ENCODE peak calls at places on chromosome 7, in five cellular contexts. One of them, this sample, is unnamed.

GRCh38 chr7:51354897-51355296 is 38.3 kb upstream of the COBL start:
- DNase-seq in stimulated activated CD8-positive, alpha-beta memory T cell treated with anti-CD3 and anti-CD28 coated beads, Interleukin-12 subunit alpha, Interleukin-12 subunit beta, amount 100 ng/mL, for 4 hours: no peak
- DNase-seq in K562: no peak
- DNase-seq in activated CD4-positive, alpha-beta T cell treated with anti-CD3 and anti-CD28 coated beads for 48 hours: peak; percentile 5
- DNase-seq in upper lobe of right lung: no peak
- DNase-seq in this sample: no peak

GRCh38 chr7:111763221-111763791 is 201.0 kb upstream of the IMMP2L start:
- DNase-seq in stimulated activated CD8-positive, alpha-beta memory T cell treated with anti-CD3 and anti-CD28 coated beads, Interleukin-12 subunit alpha, Interleukin-12 subunit beta, amount 100 ng/mL, for 4 hours: no peak
- DNase-seq in K562: no peak
- DNase-seq in activated CD4-positive, alpha-beta T cell treated with anti-CD3 and anti-CD28 coated beads for 48 hours: no peak
- DNase-seq in upper lobe of right lung: no peak
- DNase-seq in this sample: no peak

GRCh38 chr7:73969991-73970390 is 58.0 kb upstream of the ELN start:
- DNase-seq in stimulated activated CD8-positive, alpha-beta memory T cell treated with anti-CD3 and anti-CD28 coated beads, Interleukin-12 subunit alpha, Interleukin-12 subunit beta, amount 100 ng/mL, for 4 hours: no peak
- DNase-seq in K562: no peak
- DNase-seq in activated CD4-positive, alpha-beta T cell treated with anti-CD3 and anti-CD28 coated beads for 48 hours: no peak
- DNase-seq in upper lobe of right lung: peak; percentile 12
- DNase-seq in this sample: no peak

GRCh38 chr7:32043688-32044087 is 26.5 kb downstream of the PDE1C start:
- DNase-seq in stimulated activated CD8-positive, alpha-beta memory T cell treated with anti-CD3 and anti-CD28 coated beads, Interleukin-12 subunit alpha, Interleukin-12 subunit beta, amount 100 ng/mL, for 4 hours: no peak
- DNase-seq in K562: no peak
- DNase-seq in activated CD4-positive, alpha-beta T cell treated with anti-CD3 and anti-CD28 coated beads for 48 hours: no peak
- DNase-seq in upper lobe of right lung: no peak
- DNase-seq in this sample: no peak

GRCh38 chr7:128299109-128299514 is 44.6 kb downstream of the RBM28 start:
- DNase-seq in stimulated activated CD8-positive, alpha-beta memory T cell treated with anti-CD3 and anti-CD28 coated beads, Interleukin-12 subunit alpha, Interleukin-12 subunit beta, amount 100 ng/mL, for 4 hours: no peak
- DNase-seq in K562: no peak
- DNase-seq in activated CD4-positive, alpha-beta T cell treated with anti-CD3 and anti-CD28 coated beads for 48 hours: no peak
- DNase-seq in upper lobe of right lung: no peak
- DNase-seq in this sample: no peak

GRCh38 chr7:106110238-106110560 is 1.9 kb downstream of the SYPL1 start:
- DNase-seq in stimulated activated CD8-positive, alpha-beta memory T cell treated with anti-CD3 and anti-CD28 coated beads, Interleukin-12 subunit alpha, Interleukin-12 subunit beta, amount 100 ng/mL, for 4 hours: no peak
- DNase-seq in K562: no peak
- DNase-seq in activated CD4-positive, alpha-beta T cell treated with anti-CD3 and anti-CD28 coated beads for 48 hours: no peak
- DNase-seq in upper lobe of right lung: no peak
- DNase-seq in this sample: no peak

GRCh38 chr7:138001529-138002095 is at the start of gene CREB3L2:
- DNase-seq in stimulated activated CD8-positive, alpha-beta memory T cell treated with anti-CD3 and anti-CD28 coated beads, Interleukin-12 subunit alpha, Interleukin-12 subunit beta, amount 100 ng/mL, for 4 hours: peak; percentile 32
- DNase-seq in K562: peak; percentile 57
- DNase-seq in activated CD4-positive, alpha-beta T cell treated with anti-CD3 and anti-CD28 coated beads for 48 hours: peak; percentile 77
- DNase-seq in upper lobe of right lung: peak; percentile 90
- DNase-seq in this sample: peak; percentile 44

GRCh38 chr7:153320728-153321127 is 561.2 kb downstream of the ACTR3B start:
- DNase-seq in stimulated activated CD8-positive, alpha-beta memory T cell treated with anti-CD3 and anti-CD28 coated beads, Interleukin-12 subunit alpha, Interleukin-12 subunit beta, amount 100 ng/mL, for 4 hours: no peak
- DNase-seq in K562: no peak
- DNase-seq in activated CD4-positive, alpha-beta T cell treated with anti-CD3 and anti-CD28 coated beads for 48 hours: no peak
- DNase-seq in upper lobe of right lung: no peak
- DNase-seq in this sample: no peak

GRCh38 chr7:83876593-83876992 is 227.7 kb upstream of the SEMA3E start:
- DNase-seq in stimulated activated CD8-positive, alpha-beta memory T cell treated with anti-CD3 and anti-CD28 coated beads, Interleukin-12 subunit alpha, Interleukin-12 subunit beta, amount 100 ng/mL, for 4 hours: no peak
- DNase-seq in K562: no peak
- DNase-seq in activated CD4-positive, alpha-beta T cell treated with anti-CD3 and anti-CD28 coated beads for 48 hours: no peak
- DNase-seq in upper lobe of right lung: no peak
- DNase-seq in this sample: no peak

GRCh38 chr7:80921130-80921529 is 2.3 kb upstream of the SEMA3C start:
- DNase-seq in stimulated activated CD8-positive, alpha-beta memory T cell treated with anti-CD3 and anti-CD28 coated beads, Interleukin-12 subunit alpha, Interleukin-12 subunit beta, amount 100 ng/mL, for 4 hours: no peak
- DNase-seq in K562: no peak
- DNase-seq in activated CD4-positive, alpha-beta T cell treated with anti-CD3 and anti-CD28 coated beads for 48 hours: no peak
- DNase-seq in upper lobe of right lung: no peak
- DNase-seq in this sample: no peak

GRCh38 chr7:31642681-31643115 is 44.3 kb upstream of the PPP1R17 start:
- DNase-seq in stimulated activated CD8-positive, alpha-beta memory T cell treated with anti-CD3 and anti-CD28 coated beads, Interleukin-12 subunit alpha, Interleukin-12 subunit beta, amount 100 ng/mL, for 4 hours: no peak
- DNase-seq in K562: no peak
- DNase-seq in activated CD4-positive, alpha-beta T cell treated with anti-CD3 and anti-CD28 coated beads for 48 hours: no peak
- DNase-seq in upper lobe of right lung: no peak
- DNase-seq in this sample: no peak

GRCh38 chr7:110386914-110387313 is 704.0 kb upstream of the LRRN3 start:
- DNase-seq in stimulated activated CD8-positive, alpha-beta memory T cell treated with anti-CD3 and anti-CD28 coated beads, Interleukin-12 subunit alpha, Interleukin-12 subunit beta, amount 100 ng/mL, for 4 hours: no peak
- DNase-seq in K562: no peak
- DNase-seq in activated CD4-positive, alpha-beta T cell treated with anti-CD3 and anti-CD28 coated beads for 48 hours: no peak
- DNase-seq in upper lobe of right lung: no peak
- DNase-seq in this sample: no peak

GRCh38 chr7:16169537-16169936 is 251.8 kb downstream of the CRPPA start:
- DNase-seq in stimulated activated CD8-positive, alpha-beta memory T cell treated with anti-CD3 and anti-CD28 coated beads, Interleukin-12 subunit alpha, Interleukin-12 subunit beta, amount 100 ng/mL, for 4 hours: no peak
- DNase-seq in K562: no peak
- DNase-seq in activated CD4-positive, alpha-beta T cell treated with anti-CD3 and anti-CD28 coated beads for 48 hours: no peak
- DNase-seq in upper lobe of right lung: no peak
- DNase-seq in this sample: no peak

GRCh38 chr7:47945261-47946015 is 2.8 kb downstream of the PKD1L1 start:
- DNase-seq in stimulated activated CD8-positive, alpha-beta memory T cell treated with anti-CD3 and anti-CD28 coated beads, Interleukin-12 subunit alpha, Interleukin-12 subunit beta, amount 100 ng/mL, for 4 hours: peak; percentile 44
- DNase-seq in K562: peak; percentile 45
- DNase-seq in activated CD4-positive, alpha-beta T cell treated with anti-CD3 and anti-CD28 coated beads for 48 hours: peak; percentile 86
- DNase-seq in upper lobe of right lung: peak; percentile 85
- DNase-seq in this sample: peak; percentile 39

GRCh38 chr7:66296555-66296954 is 91.4 kb downstream of the TPST1 start:
- DNase-seq in stimulated activated CD8-positive, alpha-beta memory T cell treated with anti-CD3 and anti-CD28 coated beads, Interleukin-12 subunit alpha, Interleukin-12 subunit beta, amount 100 ng/mL, for 4 hours: no peak
- DNase-seq in K562: no peak
- DNase-seq in activated CD4-positive, alpha-beta T cell treated with anti-CD3 and anti-CD28 coated beads for 48 hours: no peak
- DNase-seq in upper lobe of right lung: no peak
- DNase-seq in this sample: no peak

GRCh38 chr7:79495544-79496272 is 42.2 kb upstream of the MAGI2 start:
- DNase-seq in stimulated activated CD8-positive, alpha-beta memory T cell treated with anti-CD3 and anti-CD28 coated beads, Interleukin-12 subunit alpha, Interleukin-12 subunit beta, amount 100 ng/mL, for 4 hours: no peak
- DNase-seq in K562: no peak
- DNase-seq in activated CD4-positive, alpha-beta T cell treated with anti-CD3 and anti-CD28 coated beads for 48 hours: no peak
- DNase-seq in upper lobe of right lung: no peak
- DNase-seq in this sample: no peak